ENCODE peak calls at places on chromosomes 11 and 22, in ten cellular contexts. B is astrocyte of the cerebellum, W is mucosa of descending colon, K is left ventricle myocardium inferior, T is hepatocyte, P is MM.1S, H is fibroblast of mammary gland, C is H9, Q is colonic mucosa, N is neural crest cell. O is an unnamed sample.

GRCh38 chr11:62555464-62556092 is 9.0 kb upstream of the AHNAK start:
- DNase-seq in B (no peak), W (peak; percentile 49), K (peak; percentile 39), T (peak; percentile 53), P (peak; percentile 72), H (peak; percentile 67), C (no peak), Q (no peak), N (no peak), O (no peak)

GRCh38 chr11:117187428-117187798 is 8.9 kb downstream of the SIDT2 start:
- DNase-seq in B (no peak), W (peak; percentile 23), K (no peak), T (no peak), P (no peak), H (no peak), C (no peak), Q (peak; percentile 16), N (no peak), O (no peak)

GRCh38 chr11:45324459-45324858 is 38.3 kb upstream of the SYT13 start:
- DNase-seq in B (no peak), W (no peak), K (no peak), T (no peak), P (no peak), H (no peak), C (no peak), Q (no peak), N (no peak), O (no peak)

GRCh38 chr11:68036717-68037239 is 2.0 kb upstream of the TCIRG1 start:
- DNase-seq in B (no peak), W (peak; percentile 69), K (peak; percentile 73), T (no peak), P (no peak), H (no peak), C (no peak), Q (no peak), N (no peak), O (no peak)

GRCh38 chr22:45597460-45598192 is 74.0 kb upstream of the ATXN10 start:
- DNase-seq in B (no peak), W (no peak), K (no peak), T (peak; percentile 78), P (no peak), H (no peak), C (no peak), Q (no peak), N (no peak), O (no peak)

GRCh38 chr22:35540600-35541253 is at the start of gene RASD2:
- DNase-seq in B (no peak), W (peak; percentile 62), K (peak; percentile 48), T (peak; percentile 60), P (peak; percentile 43), H (no peak), C (peak; percentile 65), Q (peak; percentile 25), N (no peak), O (no peak)

GRCh38 chr11:7252683-7253213 is 1.0 kb downstream of the SYT9 start:
- DNase-seq in B (no peak), W (peak; percentile 19), K (no peak), T (no peak), P (no peak), H (no peak), C (no peak), Q (no peak), N (no peak), O (no peak)

GRCh38 chr11:10666556-10666955 is 27.0 kb downstream of the IRAG1 start:
- DNase-seq in B (no peak), W (no peak), K (no peak), T (no peak), P (no peak), H (peak; percentile 43), C (no peak), Q (no peak), N (no peak), O (no peak)

GRCh38 chr22:24005201-24005600 is at the start of gene GSTT4:
- DNase-seq in B (no peak), W (no peak), K (peak; percentile 88), T (no peak), P (no peak), H (no peak), C (no peak), Q (no peak), N (no peak), O (no peak)

GRCh38 chr11:65871811-65872548 is 620 bp downstream of the EFEMP2 start:
- DNase-seq in B (no peak), W (peak; percentile 54), K (peak; percentile 48), T (peak; percentile 68), P (no peak), H (no peak), C (peak; percentile 67), Q (no peak), N (no peak), O (no peak)

GRCh38 chr22:45960477-45961386 is 16.2 kb downstream of the WNT7B start:
- DNase-seq in B (no peak), W (no peak), K (no peak), T (no peak), P (no peak), H (no peak), C (no peak), Q (no peak), N (no peak), O (no peak)

GRCh38 chr11:132643239-132643638 is 889.1 kb downstream of the OPCML start:
- DNase-seq in B (no peak), W (no peak), K (no peak), T (no peak), P (no peak), H (no peak), C (no peak), Q (no peak), N (no peak), O (no peak)

GRCh38 chr11:7967826-7968225 is 2.6 kb upstream of the NLRP10 start:
- DNase-seq in B (no peak), W (no peak), K (no peak), T (no peak), P (no peak), H (peak; percentile 58), C (no peak), Q (no peak), N (no peak), O (no peak)

GRCh38 chr11:121236115-121237001 is 56.2 kb upstream of the SC5D start:
- DNase-seq in B (no peak), W (no peak), K (no peak), T (no peak), P (peak; percentile 23), H (no peak), C (no peak), Q (no peak), N (no peak), O (no peak)

GRCh38 chr11:57802411-57802810 is 40.8 kb downstream of the CTNND1 start:
- DNase-seq in B (no peak), W (no peak), K (no peak), T (no peak), P (no peak), H (no peak), C (no peak), Q (no peak), N (no peak), O (no peak)

GRCh38 chr11:12353534-12353933 is 23.8 kb upstream of the PARVA start:
- DNase-seq in B (no peak), W (no peak), K (no peak), T (no peak), P (no peak), H (no peak), C (no peak), Q (no peak), N (no peak), O (no peak)

GRCh38 chr22:17706451-17706900 is 67.8 kb downstream of the BID start:
- DNase-seq in B (peak; percentile 71), W (peak; percentile 42), K (no peak), T (peak; percentile 77), P (peak; percentile 88), H (peak; percentile 96), C (peak; percentile 41), Q (peak; percentile 64), N (no peak), O (peak; percentile 87)

GRCh38 chr11:127493330-127493729 is 492.8 kb upstream of the KIRREL3 start:
- DNase-seq in B (peak; percentile 4), W (no peak), K (no peak), T (peak; percentile 23), P (peak; percentile 41), H (no peak), C (no peak), Q (no peak), N (peak; percentile 16), O (no peak)
- TF ChIP-seq CTCF in B (peak; percentile 57), W (no peak), K (peak; percentile 42), T (peak; percentile 45), P (peak; percentile 54), H (peak; percentile 11), C (peak; percentile 74), Q (peak; percentile 10), N (peak; percentile 71), O (peak; percentile 41)

DNA sequence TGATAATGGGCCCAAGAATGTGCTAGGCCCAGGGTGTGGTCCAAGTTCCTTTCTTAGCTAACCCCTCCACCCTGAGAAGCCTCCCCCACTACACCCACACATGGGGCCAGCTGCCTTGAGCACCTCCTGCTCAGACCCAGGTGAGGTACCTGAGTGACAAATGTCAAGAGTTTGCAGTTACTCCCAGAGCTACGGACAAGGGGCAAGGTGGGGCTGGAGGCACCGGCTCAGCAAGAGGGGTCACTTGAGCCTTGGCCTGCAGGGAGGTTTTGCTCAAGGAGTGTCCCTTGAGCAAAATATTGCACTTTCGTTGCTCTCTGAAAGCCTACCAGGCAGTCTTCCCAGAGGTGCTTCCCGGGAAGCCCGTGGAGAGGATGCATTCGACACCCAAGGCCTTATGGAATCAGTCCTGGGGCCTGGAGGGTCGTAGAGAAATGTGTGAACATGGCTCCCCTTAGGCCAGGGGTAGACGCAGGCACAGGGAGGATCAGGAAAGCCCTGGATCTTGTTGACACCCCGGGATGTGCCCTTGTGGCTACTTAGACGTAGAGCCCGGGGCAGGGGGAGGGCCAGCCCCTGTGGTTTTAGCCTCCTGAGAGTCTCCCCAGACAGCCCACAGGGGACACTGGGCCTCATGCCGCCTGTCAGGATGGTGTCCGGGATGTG is 114.2 kb downstream of the KCNQ1 start:
- DNase-seq in B (no peak), W (peak; percentile 6), K (no peak), T (no peak), P (no peak), H (no peak), C (no peak), Q (no peak), N (no peak), O (no peak)
- TF ChIP-seq CTCF in B (no peak), W (no peak), K (no peak), T (no peak), P (no peak), H (no peak), C (no peak), Q (no peak), N (no peak), O (no peak)

GRCh38 chr22:25903294-25903693 is 161.3 kb downstream of the MYO18B start:
- DNase-seq in B (no peak), W (no peak), K (no peak), T (no peak), P (no peak), H (no peak), C (peak; percentile 87), Q (no peak), N (peak; percentile 15), O (peak; percentile 80)
- TF ChIP-seq CTCF in B (no peak), W (no peak), K (no peak), T (peak; percentile 6), P (peak; percentile 39), H (no peak), C (peak; percentile 87), Q (no peak), N (peak; percentile 46), O (no peak)

DNA sequence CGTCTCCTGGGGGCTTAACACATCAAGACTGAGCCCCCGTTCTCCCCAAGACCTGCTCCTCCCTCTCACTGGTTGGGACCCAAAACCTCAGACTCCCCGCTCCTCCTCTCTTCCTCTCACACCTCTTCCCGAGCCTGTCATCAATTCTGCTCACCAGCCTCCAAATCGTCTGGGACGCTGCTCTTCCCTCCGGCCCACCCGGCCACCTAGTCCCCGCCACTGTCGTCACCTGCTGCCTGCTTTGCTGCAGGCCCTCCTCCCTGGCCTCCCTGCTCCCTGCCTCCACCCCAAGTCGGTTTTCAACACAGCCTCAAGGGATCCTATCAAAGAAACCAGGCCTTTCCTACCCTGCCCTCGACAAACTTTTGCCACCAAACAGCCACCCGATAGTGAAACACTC is 3.1 kb downstream of the MFNG start:
- DNase-seq in B (no peak), W (no peak), K (no peak), T (no peak), P (no peak), H (no peak), C (no peak), Q (no peak), N (no peak), O (no peak)
- TF ChIP-seq CTCF in B (no peak), W (no peak), K (no peak), T (no peak), P (no peak), H (no peak), C (no peak), Q (no peak), N (no peak), O (no peak)